ENCODE peak calls at places on chromosomes 7 and 10, in four cellular contexts. H is PC-9, P is kidney epithelial cell, W is heart right ventricle. Q is an unnamed sample.

GRCh38 chr7:32058017-32058416 is 12.2 kb downstream of the PDE1C start:
- DNase-seq in P (no peak), W (no peak), H (peak; percentile 26), Q (no peak)

GRCh38 chr10:47406870-47407648 is 23.0 kb upstream of the ZNF488 start:
- DNase-seq in H (peak; percentile 100), W (no peak), P (peak; percentile 93), Q (peak; percentile 79)

GRCh38 chr7:69825031-69825681 is 226.9 kb downstream of the AUTS2 start:
- DNase-seq in W (no peak), P (no peak), H (no peak), Q (no peak)

GRCh38 chr10:73262105-73262730 is 9.8 kb upstream of the MRPS16 start:
- DNase-seq in P (peak; percentile 80), H (peak; percentile 85), W (no peak), Q (peak; percentile 89)

GRCh38 chr10:101007099-101007711 is 7.6 kb downstream of the LZTS2 start:
- DNase-seq in W (no peak), P (no peak), H (no peak), Q (no peak)

GRCh38 chr10:25666276-25666675 is 267.8 kb upstream of the MYO3A start:
- DNase-seq in P (no peak), W (no peak), H (no peak), Q (peak; percentile 66)

GRCh38 chr10:97960269-97960869 is 70.1 kb downstream of the CRTAC1 start:
- DNase-seq in H (no peak), W (no peak), P (no peak), Q (no peak)

GRCh38 chr10:58028597-58029366 is 238.9 kb downstream of the IPMK start:
- DNase-seq in W (no peak), H (no peak), P (peak; percentile 72), Q (peak; percentile 78)

GRCh38 chr7:1558181-1558811 is 2.3 kb upstream of the TMEM184A start:
- DNase-seq in P (no peak), H (no peak), W (no peak), Q (peak; percentile 40)

GRCh38 chr7:90626011-90626410 is 29.9 kb downstream of the CDK14 start:
- DNase-seq in P (no peak), H (no peak), W (no peak), Q (peak; percentile 77)

GRCh38 chr7:79806161-79806734 is 328.4 kb upstream of the GNAI1 start:
- DNase-seq in H (no peak), P (no peak), W (no peak), Q (peak; percentile 70)

GRCh38 chr7:138245216-138245615 is 169.0 kb downstream of the AKR1D1 start:
- DNase-seq in W (no peak), H (no peak), P (no peak), Q (peak; percentile 23)

GRCh38 chr7:74294191-74294998 is 5.2 kb downstream of the CLIP2 start:
- DNase-seq in W (peak; percentile 62), P (no peak), H (no peak), Q (peak; percentile 39)

GRCh38 chr7:53811555-53812079 is 730.6 kb upstream of the VSTM2A start:
- DNase-seq in P (no peak), H (peak; percentile 88), W (no peak), Q (peak; percentile 13)

GRCh38 chr10:69898524-69898923 is 96.8 kb downstream of the COL13A1 start:
- DNase-seq in W (no peak), P (no peak), H (no peak), Q (no peak)

GRCh38 chr7:39691821-39692220 is 68.4 kb downstream of the RALA start:
- DNase-seq in H (no peak), P (no peak), W (no peak), Q (peak; percentile 50)

GRCh38 chr10:117221156-117221711 is 19.7 kb upstream of the SLC18A2 start:
- DNase-seq in H (peak; percentile 85), P (peak; percentile 70), W (no peak), Q (no peak)

GRCh38 chr10:63667596-63667995 is 146.4 kb downstream of the REEP3 start:
- DNase-seq in W (no peak), H (no peak), P (no peak), Q (no peak)

GRCh38 chr10:63668081-63668480 is 146.9 kb downstream of the REEP3 start:
- DNase-seq in P (no peak), W (no peak), H (no peak), Q (peak; percentile 56)

GRCh38 chr10:63664341-63664885 is 143.2 kb downstream of the REEP3 start:
- DNase-seq in H (no peak), W (no peak), P (no peak), Q (no peak)

GRCh38 chr10:63665765-63666164 is 144.6 kb downstream of the REEP3 start:
- DNase-seq in P (no peak), W (no peak), H (no peak), Q (peak; percentile 71)

GRCh38 chr10:63666836-63667383 is 145.7 kb downstream of the REEP3 start:
- DNase-seq in P (no peak), W (no peak), H (peak; percentile 45), Q (peak; percentile 98)
- H3K4me3 ChIP-seq in P (no peak overlapping the region), W (no peak overlapping the region), H (no peak overlapping the region), Q (no peak overlapping the region)

DNA sequence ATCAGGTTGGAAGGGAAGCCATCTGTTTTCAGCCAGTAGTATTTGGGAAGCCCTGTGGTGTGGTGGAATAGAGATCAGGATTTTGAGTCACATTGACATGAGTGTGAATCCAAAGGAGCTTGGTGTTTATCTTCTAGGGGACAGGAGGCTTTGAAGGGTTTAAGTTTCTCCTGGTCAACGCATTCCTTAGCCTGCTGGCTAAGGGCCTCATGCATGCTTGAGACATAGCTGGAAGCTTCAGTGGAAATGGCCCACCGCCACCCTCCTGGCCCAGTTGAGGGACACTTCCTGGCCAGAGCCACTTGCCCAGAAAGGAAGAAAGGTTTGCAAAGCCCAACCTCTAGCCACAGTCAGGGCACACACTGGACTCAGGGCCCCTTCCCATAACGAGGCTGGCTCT is 70.9 kb downstream of the CDK1 start:
- DNase-seq in P (no peak), H (no peak), W (no peak), Q (no peak)
- TF ChIP-seq CTCF in P (no peak), H (no peak), W (no peak), Q (no peak)

GRCh38 chr7:107884419-107884818 is 6.6 kb upstream of the DLD start:
- DNase-seq in P (no peak), H (no peak), W (no peak), Q (no peak)

GRCh38 chr7:107890493-107890961 is 456 bp upstream of the DLD start:
- DNase-seq in H (no peak), P (no peak), W (no peak), Q (no peak)

GRCh38 chr7:107890962-107891618 is at the start of gene DLD:
- DNase-seq in W (peak; percentile 95), H (peak; percentile 79), P (peak; percentile 57), Q (peak; percentile 92)

GRCh38 chr7:107891619-107892366 is 810 bp downstream of the DLD start:
- DNase-seq in W (no peak), P (no peak), H (peak; percentile 60), Q (peak; percentile 43)

GRCh38 chr7:107889992-107890391 is 991 bp upstream of the DLD start:
- DNase-seq in H (no peak), P (no peak), W (no peak), Q (no peak)
- H3K4me3 ChIP-seq in H (peak overlapping the region; percentile 61), P (no peak overlapping the region), W (no peak overlapping the region), Q (no peak overlapping the region)

GRCh38 chr7:36487756-36488336 is 98.2 kb downstream of the ANLN start:
- DNase-seq in H (peak; percentile 63), P (peak; percentile 23), W (no peak), Q (peak; percentile 85)
- TF ChIP-seq CTCF in H (peak; percentile 83), P (peak; percentile 68), W (peak; percentile 75), Q (peak; percentile 77)

GRCh38 chr10:1267568-1267967 is 211.4 kb downstream of the WDR37 start:
- DNase-seq in H (no peak), P (no peak), W (no peak), Q (no peak)
- H3K4me3 ChIP-seq in H (no peak overlapping the region), P (no peak overlapping the region), W (no peak overlapping the region), Q (no peak overlapping the region)

GRCh38 chr10:86523348-86523747 is 1.8 kb upstream of the WAPL start:
- DNase-seq in H (no peak), W (no peak), P (no peak), Q (peak; percentile 31)
- TF ChIP-seq CTCF in H (peak; percentile 28), W (peak; percentile 29), P (peak; percentile 35), Q (peak; percentile 35)